ENCODE peak calls at places on chromosomes 16 and 17, in five cellular contexts. L is naive B cell; B is naive thymus-derived CD8-positive, alpha-beta T cell; R is right atrium auricular region; W is endothelial cell. I is an unnamed sample.

GRCh38 chr16:55406651-55407050 is 72.3 kb upstream of the MMP2 start:
- DNase-seq in L (no peak), B (no peak), R (no peak), W (no peak), I (no peak)

GRCh38 chr17:75344664-75345063 is 55.4 kb upstream of the SLC25A19 start:
- DNase-seq in L (peak), B (no peak), R (no peak), W (no peak), I (no peak)

GRCh38 chr17:42347198-42347597 is 41.0 kb downstream of the STAT3 start:
- DNase-seq in L (no peak), B (no peak), R (peak), W (no peak), I (no peak)

GRCh38 chr17:41500131-41500911 is 5.1 kb downstream of the KRT13 start:
- DNase-seq in L (no peak), B (no peak), R (no peak), W (no peak), I (no peak)

GRCh38 chr17:68035131-68035522 is 408 bp upstream of the KPNA2 start:
- DNase-seq in L (no peak), B (no peak), R (peak), W (peak), I (peak)

GRCh38 chr16:65936096-65936495 is 430.4 kb upstream of the CDH5 start:
- DNase-seq in L (no peak), B (no peak), R (peak), W (no peak), I (no peak)

GRCh38 chr16:48535831-48536599 is 74.0 kb downstream of the N4BP1 start:
- DNase-seq in L (peak), B (no peak), R (peak), W (no peak), I (no peak)

GRCh38 chr17:67421869-67422273 is 44.8 kb downstream of the PITPNC1 start:
- DNase-seq in L (no peak), B (peak), R (no peak), W (no peak), I (no peak)

GRCh38 chr17:33628500-33629336 is 335.6 kb upstream of the ASIC2 start:
- DNase-seq in L (no peak), B (no peak), R (no peak), W (no peak), I (no peak)

GRCh38 chr16:2458887-2459646 is 842 bp upstream of the TEDC2 start:
- DNase-seq in L (no peak), B (no peak), R (no peak), W (no peak), I (no peak)

GRCh38 chr17:29977836-29978235 is 36.4 kb downstream of the EFCAB5 start:
- DNase-seq in L (no peak), B (no peak), R (no peak), W (no peak), I (no peak)

GRCh38 chr17:73064084-73064938 is 28.2 kb downstream of the SLC39A11 start:
- DNase-seq in L (no peak), B (peak), R (no peak), W (no peak), I (peak)

GRCh38 chr17:3865166-3865565 is 19.1 kb upstream of the NCBP3 start:
- DNase-seq in L (no peak), B (no peak), R (no peak), W (no peak), I (peak)

GRCh38 chr17:63519972-63520882 is 2.9 kb upstream of the KCNH6 start:
- DNase-seq in L (no peak), B (no peak), R (no peak), W (no peak), I (no peak)

GRCh38 chr16:27174798-27175197 is 28.5 kb upstream of the KDM8 start:
- DNase-seq in L (no peak), B (no peak), R (no peak), W (no peak), I (no peak)

GRCh38 chr17:5526821-5527598 is 40.6 kb downstream of the MIS12 start:
- DNase-seq in L (no peak), B (no peak), R (peak), W (peak), I (peak)

GRCh38 chr17:68981288-68981687 is 26.1 kb upstream of the ABCA8 start:
- DNase-seq in L (no peak), B (no peak), R (peak), W (no peak), I (no peak)

GRCh38 chr17:30520882-30521281 is 43.7 kb downstream of the GOSR1 start:
- DNase-seq in L (no peak), B (no peak), R (no peak), W (no peak), I (no peak)

GRCh38 chr17:49965522-49965905 is 3.5 kb upstream of the DLX4 start:
- DNase-seq in L (no peak), B (no peak), R (no peak), W (no peak), I (no peak)

GRCh38 chr16:4452674-4453073 is 21.8 kb downstream of the NMRAL1 start:
- DNase-seq in L (no peak), B (no peak), R (no peak), W (no peak), I (no peak)

GRCh38 chr17:51385208-51385607 is 124.9 kb downstream of the UTP18 start:
- DNase-seq in L (no peak), B (no peak), R (no peak), W (no peak), I (no peak)

GRCh38 chr17:77319211-77320031 is 178.7 kb downstream of the SEC14L1 start:
- DNase-seq in L (peak), B (peak), R (peak), W (no peak), I (peak)

GRCh38 chr17:58527306-58527705 is 12.9 kb upstream of the MTMR4 start:
- DNase-seq in L (no peak), B (no peak), R (no peak), W (no peak), I (no peak)

GRCh38 chr17:55116440-55116914 is 147.9 kb downstream of the STXBP4 start:
- DNase-seq in L (no peak), B (no peak), R (no peak), W (no peak), I (no peak)

I was measured in BE2C.